ENCODE peak calls at places on chromosomes 13 and 19, in nine cellular contexts. One of them, this sample, is unnamed.

GRCh38 chr13:99179460-99179859 is 21.2 kb upstream of the UBAC2 start:
- DNase-seq in Peyer's patch: no peak
- DNase-seq in stomach: no peak
- DNase-seq in lower leg skin: no peak
- DNase-seq in epithelial cell of esophagus: no peak
- DNase-seq in PC-3: no peak
- DNase-seq in tibial artery: no peak
- DNase-seq in choroid plexus epithelial cell: no peak
- DNase-seq in psoas muscle: no peak
- DNase-seq in this sample: no peak

GRCh38 chr19:44767295-44768180 is 10.2 kb upstream of the CBLC start:
- DNase-seq in Peyer's patch: no peak
- DNase-seq in stomach: no peak
- DNase-seq in lower leg skin: no peak
- DNase-seq in epithelial cell of esophagus: no peak
- DNase-seq in PC-3: no peak
- DNase-seq in tibial artery: no peak
- DNase-seq in choroid plexus epithelial cell: no peak
- DNase-seq in psoas muscle: no peak
- DNase-seq in this sample: no peak

GRCh38 chr13:51584731-51585191 is 499 bp downstream of the WDFY2 start:
- DNase-seq in Peyer's patch: peak; percentile 61
- DNase-seq in stomach: peak; percentile 56
- DNase-seq in lower leg skin: peak; percentile 68
- DNase-seq in epithelial cell of esophagus: peak; percentile 90
- DNase-seq in PC-3: peak; percentile 48
- DNase-seq in tibial artery: no peak
- DNase-seq in choroid plexus epithelial cell: peak; percentile 61
- DNase-seq in psoas muscle: no peak
- DNase-seq in this sample: peak; percentile 48

GRCh38 chr13:60402022-60402421 is 5.0 kb downstream of the TDRD3 start:
- DNase-seq in Peyer's patch: no peak
- DNase-seq in stomach: no peak
- DNase-seq in lower leg skin: no peak
- DNase-seq in epithelial cell of esophagus: peak; percentile 74
- DNase-seq in PC-3: peak; percentile 64
- DNase-seq in tibial artery: no peak
- DNase-seq in choroid plexus epithelial cell: no peak
- DNase-seq in psoas muscle: no peak
- DNase-seq in this sample: no peak

GRCh38 chr13:25827986-25828385 is 223.8 kb downstream of the SHISA2 start:
- DNase-seq in Peyer's patch: no peak
- DNase-seq in stomach: no peak
- DNase-seq in lower leg skin: no peak
- DNase-seq in epithelial cell of esophagus: no peak
- DNase-seq in PC-3: no peak
- DNase-seq in tibial artery: no peak
- DNase-seq in choroid plexus epithelial cell: no peak
- DNase-seq in psoas muscle: no peak
- DNase-seq in this sample: no peak

GRCh38 chr13:76873454-76873853 is 12.8 kb downstream of the KCTD12 start:
- DNase-seq in Peyer's patch: no peak
- DNase-seq in stomach: no peak
- DNase-seq in lower leg skin: no peak
- DNase-seq in epithelial cell of esophagus: no peak
- DNase-seq in PC-3: no peak
- DNase-seq in tibial artery: no peak
- DNase-seq in choroid plexus epithelial cell: no peak
- DNase-seq in psoas muscle: no peak
- DNase-seq in this sample: no peak

GRCh38 chr13:77298403-77298802 is 28.5 kb downstream of the MYCBP2 start:
- DNase-seq in Peyer's patch: no peak
- DNase-seq in stomach: no peak
- DNase-seq in lower leg skin: no peak
- DNase-seq in epithelial cell of esophagus: no peak
- DNase-seq in PC-3: no peak
- DNase-seq in tibial artery: no peak
- DNase-seq in choroid plexus epithelial cell: no peak
- DNase-seq in psoas muscle: no peak
- DNase-seq in this sample: no peak

GRCh38 chr19:2428756-2429711 is 1.6 kb upstream of the TIMM13 start:
- DNase-seq in Peyer's patch: no peak
- DNase-seq in stomach: no peak
- DNase-seq in lower leg skin: no peak
- DNase-seq in epithelial cell of esophagus: no peak
- DNase-seq in PC-3: no peak
- DNase-seq in tibial artery: no peak
- DNase-seq in choroid plexus epithelial cell: no peak
- DNase-seq in psoas muscle: peak; percentile 51
- DNase-seq in this sample: no peak

GRCh38 chr13:98144501-98145350 is 1.8 kb downstream of the FARP1 start:
- DNase-seq in Peyer's patch: no peak
- DNase-seq in stomach: no peak
- DNase-seq in lower leg skin: no peak
- DNase-seq in epithelial cell of esophagus: peak; percentile 50
- DNase-seq in PC-3: peak; percentile 62
- DNase-seq in tibial artery: no peak
- DNase-seq in choroid plexus epithelial cell: peak; percentile 63
- DNase-seq in psoas muscle: no peak
- DNase-seq in this sample: peak; percentile 79

GRCh38 chr13:47463726-47464125 is 537.3 kb downstream of the SUCLA2 start:
- DNase-seq in Peyer's patch: no peak
- DNase-seq in stomach: no peak
- DNase-seq in lower leg skin: no peak
- DNase-seq in epithelial cell of esophagus: no peak
- DNase-seq in PC-3: no peak
- DNase-seq in tibial artery: no peak
- DNase-seq in choroid plexus epithelial cell: peak; percentile 69
- DNase-seq in psoas muscle: no peak
- DNase-seq in this sample: peak; percentile 16

GRCh38 chr19:19368087-19368486 is 37.4 kb upstream of the GATAD2A start:
- DNase-seq in Peyer's patch: no peak
- DNase-seq in stomach: no peak
- DNase-seq in lower leg skin: no peak
- DNase-seq in epithelial cell of esophagus: no peak
- DNase-seq in PC-3: no peak
- DNase-seq in tibial artery: no peak
- DNase-seq in choroid plexus epithelial cell: no peak
- DNase-seq in psoas muscle: peak; percentile 34
- DNase-seq in this sample: no peak

GRCh38 chr19:58575183-58576041 is 2.3 kb upstream of the MZF1 start:
- DNase-seq in Peyer's patch: peak; percentile 83
- DNase-seq in stomach: peak; percentile 87
- DNase-seq in lower leg skin: peak; percentile 84
- DNase-seq in epithelial cell of esophagus: peak; percentile 91
- DNase-seq in PC-3: peak; percentile 92
- DNase-seq in tibial artery: peak; percentile 95
- DNase-seq in choroid plexus epithelial cell: peak; percentile 94
- DNase-seq in psoas muscle: peak; percentile 94
- DNase-seq in this sample: peak; percentile 90

GRCh38 chr19:43820098-43820860 is 6.8 kb upstream of the ZNF283 start:
- DNase-seq in Peyer's patch: no peak
- DNase-seq in stomach: no peak
- DNase-seq in lower leg skin: no peak
- DNase-seq in epithelial cell of esophagus: peak; percentile 62
- DNase-seq in PC-3: no peak
- DNase-seq in tibial artery: no peak
- DNase-seq in choroid plexus epithelial cell: peak; percentile 53
- DNase-seq in psoas muscle: peak; percentile 51
- DNase-seq in this sample: peak; percentile 40

GRCh38 chr13:36758345-36758744 is 60.7 kb upstream of the RFXAP start:
- DNase-seq in Peyer's patch: no peak
- DNase-seq in stomach: peak; percentile 28
- DNase-seq in lower leg skin: no peak
- DNase-seq in epithelial cell of esophagus: no peak
- DNase-seq in PC-3: no peak
- DNase-seq in tibial artery: no peak
- DNase-seq in choroid plexus epithelial cell: no peak
- DNase-seq in psoas muscle: no peak
- DNase-seq in this sample: no peak

GRCh38 chr19:48348737-48349136 is 15.0 kb downstream of the TMEM143 start:
- DNase-seq in Peyer's patch: no peak
- DNase-seq in stomach: no peak
- DNase-seq in lower leg skin: no peak
- DNase-seq in epithelial cell of esophagus: no peak
- DNase-seq in PC-3: no peak
- DNase-seq in tibial artery: no peak
- DNase-seq in choroid plexus epithelial cell: no peak
- DNase-seq in psoas muscle: no peak
- DNase-seq in this sample: no peak

GRCh38 chr13:114069376-114070097 is 62.9 kb downstream of the RASA3 start:
- DNase-seq in Peyer's patch: no peak
- DNase-seq in stomach: no peak
- DNase-seq in lower leg skin: no peak
- DNase-seq in epithelial cell of esophagus: no peak
- DNase-seq in PC-3: no peak
- DNase-seq in tibial artery: peak; percentile 28
- DNase-seq in choroid plexus epithelial cell: no peak
- DNase-seq in psoas muscle: no peak
- DNase-seq in this sample: no peak

GRCh38 chr13:84654654-84655244 is 772.5 kb upstream of the SLITRK1 start:
- DNase-seq in Peyer's patch: no peak
- DNase-seq in stomach: no peak
- DNase-seq in lower leg skin: no peak
- DNase-seq in epithelial cell of esophagus: no peak
- DNase-seq in PC-3: no peak
- DNase-seq in tibial artery: no peak
- DNase-seq in choroid plexus epithelial cell: no peak
- DNase-seq in psoas muscle: no peak
- DNase-seq in this sample: no peak

GRCh38 chr19:16901491-16902175 is 12.8 kb downstream of the F2RL3 start:
- DNase-seq in Peyer's patch: no peak
- DNase-seq in stomach: no peak
- DNase-seq in lower leg skin: no peak
- DNase-seq in epithelial cell of esophagus: no peak
- DNase-seq in PC-3: no peak
- DNase-seq in tibial artery: no peak
- DNase-seq in choroid plexus epithelial cell: no peak
- DNase-seq in psoas muscle: peak; percentile 33
- DNase-seq in this sample: no peak

GRCh38 chr13:73355134-73355533 is 296.3 kb downstream of the KLF5 start:
- DNase-seq in Peyer's patch: no peak
- DNase-seq in stomach: no peak
- DNase-seq in lower leg skin: no peak
- DNase-seq in epithelial cell of esophagus: peak; percentile 77
- DNase-seq in PC-3: peak; percentile 45
- DNase-seq in tibial artery: no peak
- DNase-seq in choroid plexus epithelial cell: no peak
- DNase-seq in psoas muscle: no peak
- DNase-seq in this sample: no peak

GRCh38 chr13:101308247-101309013 is 107.9 kb downstream of the NALCN start:
- DNase-seq in Peyer's patch: no peak
- DNase-seq in stomach: no peak
- DNase-seq in lower leg skin: no peak
- DNase-seq in epithelial cell of esophagus: no peak
- DNase-seq in PC-3: no peak
- DNase-seq in tibial artery: no peak
- DNase-seq in choroid plexus epithelial cell: no peak
- DNase-seq in psoas muscle: no peak
- DNase-seq in this sample: no peak

GRCh38 chr13:97238432-97238831 is 16.3 kb downstream of the MBNL2 start:
- DNase-seq in Peyer's patch: no peak
- DNase-seq in stomach: no peak
- DNase-seq in lower leg skin: no peak
- DNase-seq in epithelial cell of esophagus: no peak
- DNase-seq in PC-3: no peak
- DNase-seq in tibial artery: no peak
- DNase-seq in choroid plexus epithelial cell: no peak
- DNase-seq in psoas muscle: no peak
- DNase-seq in this sample: no peak

GRCh38 chr19:8306235-8307054 is 1.7 kb downstream of the CD320 start:
- DNase-seq in Peyer's patch: no peak
- DNase-seq in stomach: peak; percentile 25
- DNase-seq in lower leg skin: peak; percentile 7
- DNase-seq in epithelial cell of esophagus: no peak
- DNase-seq in PC-3: no peak
- DNase-seq in tibial artery: peak; percentile 64
- DNase-seq in choroid plexus epithelial cell: no peak
- DNase-seq in psoas muscle: peak; percentile 45
- DNase-seq in this sample: no peak
- H3K4me3 ChIP-seq in Peyer's patch: no peak overlapping the region
- H3K4me3 ChIP-seq in stomach: no peak overlapping the region
- H3K4me3 ChIP-seq in lower leg skin: no peak overlapping the region
- H3K4me3 ChIP-seq in epithelial cell of esophagus: no peak overlapping the region
- H3K4me3 ChIP-seq in PC-3: peak overlapping the region; percentile 77
- H3K4me3 ChIP-seq in tibial artery: no peak overlapping the region
- H3K4me3 ChIP-seq in choroid plexus epithelial cell: no peak overlapping the region
- H3K4me3 ChIP-seq in psoas muscle: peak overlapping the region; percentile 73
- H3K4me3 ChIP-seq in this sample: no peak overlapping the region

GRCh38 chr13:75687145-75687763 is 51.1 kb downstream of the LMO7 start:
- DNase-seq in Peyer's patch: no peak
- DNase-seq in stomach: no peak
- DNase-seq in lower leg skin: no peak
- DNase-seq in epithelial cell of esophagus: peak; percentile 77
- DNase-seq in PC-3: peak; percentile 73
- DNase-seq in tibial artery: no peak
- DNase-seq in choroid plexus epithelial cell: peak; percentile 83
- DNase-seq in psoas muscle: no peak
- DNase-seq in this sample: peak; percentile 72
- TF ChIP-seq CTCF in Peyer's patch: peak; percentile 59
- TF ChIP-seq CTCF in stomach: no peak
- TF ChIP-seq CTCF in lower leg skin: no peak
- TF ChIP-seq CTCF in epithelial cell of esophagus: peak; percentile 57
- TF ChIP-seq CTCF in PC-3: peak; percentile 67
- TF ChIP-seq CTCF in tibial artery: peak; percentile 48
- TF ChIP-seq CTCF in choroid plexus epithelial cell: peak; percentile 65
- TF ChIP-seq CTCF in psoas muscle: peak; percentile 58
- TF ChIP-seq CTCF in this sample: peak; percentile 70

GRCh38 chr19:56369886-56370676 is 23.3 kb downstream of the ZNF582 start:
- DNase-seq in Peyer's patch: no peak
- DNase-seq in stomach: no peak
- DNase-seq in lower leg skin: no peak
- DNase-seq in epithelial cell of esophagus: no peak
- DNase-seq in PC-3: no peak
- DNase-seq in tibial artery: no peak
- DNase-seq in choroid plexus epithelial cell: no peak
- DNase-seq in psoas muscle: no peak
- DNase-seq in this sample: no peak
- H3K4me3 ChIP-seq in Peyer's patch: no peak overlapping the region
- H3K4me3 ChIP-seq in stomach: no peak overlapping the region
- H3K4me3 ChIP-seq in lower leg skin: no peak overlapping the region
- H3K4me3 ChIP-seq in epithelial cell of esophagus: no peak overlapping the region
- H3K4me3 ChIP-seq in PC-3: no peak overlapping the region
- H3K4me3 ChIP-seq in tibial artery: no peak overlapping the region
- H3K4me3 ChIP-seq in choroid plexus epithelial cell: no peak overlapping the region
- H3K4me3 ChIP-seq in psoas muscle: no peak overlapping the region
- H3K4me3 ChIP-seq in this sample: no peak overlapping the region

DNA sequence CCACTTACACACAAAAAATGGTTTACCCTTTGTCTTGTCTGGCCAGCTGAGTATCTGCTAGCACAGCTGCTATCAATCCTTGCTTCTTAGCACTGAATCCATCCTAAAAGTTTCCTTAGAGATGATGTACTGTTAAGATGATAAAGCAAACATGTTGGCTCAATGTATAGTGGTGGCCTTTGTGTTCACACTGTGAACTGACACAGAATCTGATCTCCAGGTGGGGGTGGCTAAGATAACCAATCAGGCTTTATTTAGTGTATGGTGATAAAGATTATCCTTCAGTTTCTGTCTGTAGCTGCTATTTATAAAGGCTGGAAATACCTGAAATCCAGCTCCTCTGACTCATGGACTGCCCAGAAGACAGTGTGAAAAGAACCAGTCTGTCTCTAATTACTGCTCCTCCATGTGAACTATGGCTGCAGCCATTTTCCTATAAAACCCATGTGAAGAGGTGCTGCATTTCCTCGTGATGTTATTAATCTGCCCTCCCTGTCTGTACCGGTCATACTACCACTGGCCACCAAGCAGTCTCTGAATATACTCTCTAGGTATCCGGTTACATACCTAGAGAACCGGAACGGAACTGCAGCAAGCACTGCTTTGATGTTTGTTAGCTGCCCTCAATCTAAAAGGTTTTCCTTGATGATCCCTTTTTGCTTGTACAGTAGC is 238.1 kb downstream of the LHFPL6 start:
- DNase-seq in Peyer's patch: no peak
- DNase-seq in stomach: no peak
- DNase-seq in lower leg skin: no peak
- DNase-seq in epithelial cell of esophagus: peak; percentile 77
- DNase-seq in PC-3: peak; percentile 42
- DNase-seq in tibial artery: no peak
- DNase-seq in choroid plexus epithelial cell: peak; percentile 57
- DNase-seq in psoas muscle: no peak
- DNase-seq in this sample: peak; percentile 23
- TF ChIP-seq CTCF in Peyer's patch: no peak
- TF ChIP-seq CTCF in stomach: no peak
- TF ChIP-seq CTCF in lower leg skin: no peak
- TF ChIP-seq CTCF in epithelial cell of esophagus: no peak
- TF ChIP-seq CTCF in PC-3: no peak
- TF ChIP-seq CTCF in tibial artery: no peak
- TF ChIP-seq CTCF in choroid plexus epithelial cell: peak; percentile 20
- TF ChIP-seq CTCF in psoas muscle: no peak
- TF ChIP-seq CTCF in this sample: no peak

This sample was measured in fibroblast of villous mesenchyme.